ENCODE peak calls at places on chromosomes 3 and 15, in eight cellular contexts. One of them, this sample, is unnamed.

GRCh38 chr15:61702224-61703120 is 357.8 kb downstream of the VPS13C start:
- DNase-seq in activated CD4-positive, alpha-beta T cell treated with anti-CD3 and anti-CD28 coated beads, Interleukin-2, amount 50 U/mL, for 48 hours: no peak
- DNase-seq in heart left ventricle: no peak
- DNase-seq in GM18507: no peak
- DNase-seq in mucosa of gallbladder: no peak
- DNase-seq in GM03348: no peak
- DNase-seq in stimulated activated CD4-positive, alpha-beta T cell treated with anti-CD3 and anti-CD28 coated beads, Interleukin-12 subunit alpha, Interleukin-12 subunit beta, amount 100 ng/mL, for 4 hours: no peak
- DNase-seq in thoracic aorta: no peak
- DNase-seq in this sample: no peak

GRCh38 chr3:64681827-64682226 is 6.0 kb downstream of the ADAMTS9 start:
- DNase-seq in GM18507: no peak
- DNase-seq in stimulated activated CD4-positive, alpha-beta T cell treated with anti-CD3 and anti-CD28 coated beads, Interleukin-12 subunit alpha, Interleukin-12 subunit beta, amount 100 ng/mL, for 4 hours: no peak
- DNase-seq in activated CD4-positive, alpha-beta T cell treated with anti-CD3 and anti-CD28 coated beads, Interleukin-2, amount 50 U/mL, for 48 hours: no peak
- DNase-seq in heart left ventricle: no peak
- DNase-seq in GM03348: no peak
- DNase-seq in mucosa of gallbladder: no peak
- DNase-seq in thoracic aorta: no peak
- DNase-seq in this sample: no peak

GRCh38 chr3:181698263-181698944 is 13.3 kb upstream of the SOX2 start:
- DNase-seq in thoracic aorta: no peak
- DNase-seq in GM03348: no peak
- DNase-seq in heart left ventricle: no peak
- DNase-seq in GM18507: no peak
- DNase-seq in stimulated activated CD4-positive, alpha-beta T cell treated with anti-CD3 and anti-CD28 coated beads, Interleukin-12 subunit alpha, Interleukin-12 subunit beta, amount 100 ng/mL, for 4 hours: no peak
- DNase-seq in activated CD4-positive, alpha-beta T cell treated with anti-CD3 and anti-CD28 coated beads, Interleukin-2, amount 50 U/mL, for 48 hours: no peak
- DNase-seq in mucosa of gallbladder: no peak
- DNase-seq in this sample: no peak

GRCh38 chr15:53133255-53133654 is 343.1 kb upstream of the ONECUT1 start:
- DNase-seq in heart left ventricle: no peak
- DNase-seq in thoracic aorta: no peak
- DNase-seq in activated CD4-positive, alpha-beta T cell treated with anti-CD3 and anti-CD28 coated beads, Interleukin-2, amount 50 U/mL, for 48 hours: no peak
- DNase-seq in GM18507: no peak
- DNase-seq in stimulated activated CD4-positive, alpha-beta T cell treated with anti-CD3 and anti-CD28 coated beads, Interleukin-12 subunit alpha, Interleukin-12 subunit beta, amount 100 ng/mL, for 4 hours: no peak
- DNase-seq in mucosa of gallbladder: peak
- DNase-seq in GM03348: no peak
- DNase-seq in this sample: no peak

GRCh38 chr3:126685493-126685892 is 18.5 kb upstream of the CHCHD6 start:
- DNase-seq in GM03348: no peak
- DNase-seq in stimulated activated CD4-positive, alpha-beta T cell treated with anti-CD3 and anti-CD28 coated beads, Interleukin-12 subunit alpha, Interleukin-12 subunit beta, amount 100 ng/mL, for 4 hours: no peak
- DNase-seq in mucosa of gallbladder: no peak
- DNase-seq in activated CD4-positive, alpha-beta T cell treated with anti-CD3 and anti-CD28 coated beads, Interleukin-2, amount 50 U/mL, for 48 hours: no peak
- DNase-seq in heart left ventricle: no peak
- DNase-seq in thoracic aorta: no peak
- DNase-seq in GM18507: no peak
- DNase-seq in this sample: no peak

GRCh38 chr3:42079701-42080323 is 11.3 kb upstream of the TRAK1 start:
- DNase-seq in stimulated activated CD4-positive, alpha-beta T cell treated with anti-CD3 and anti-CD28 coated beads, Interleukin-12 subunit alpha, Interleukin-12 subunit beta, amount 100 ng/mL, for 4 hours: no peak
- DNase-seq in activated CD4-positive, alpha-beta T cell treated with anti-CD3 and anti-CD28 coated beads, Interleukin-2, amount 50 U/mL, for 48 hours: no peak
- DNase-seq in mucosa of gallbladder: no peak
- DNase-seq in heart left ventricle: no peak
- DNase-seq in GM03348: no peak
- DNase-seq in GM18507: no peak
- DNase-seq in thoracic aorta: no peak
- DNase-seq in this sample: no peak

GRCh38 chr15:83410532-83410931 is 36.6 kb upstream of the SH3GL3 start:
- DNase-seq in GM18507: no peak
- DNase-seq in mucosa of gallbladder: no peak
- DNase-seq in activated CD4-positive, alpha-beta T cell treated with anti-CD3 and anti-CD28 coated beads, Interleukin-2, amount 50 U/mL, for 48 hours: no peak
- DNase-seq in stimulated activated CD4-positive, alpha-beta T cell treated with anti-CD3 and anti-CD28 coated beads, Interleukin-12 subunit alpha, Interleukin-12 subunit beta, amount 100 ng/mL, for 4 hours: no peak
- DNase-seq in GM03348: no peak
- DNase-seq in thoracic aorta: no peak
- DNase-seq in heart left ventricle: no peak
- DNase-seq in this sample: no peak

GRCh38 chr15:44738340-44738984 is 2.1 kb downstream of the TRIM69 start:
- DNase-seq in thoracic aorta: no peak
- DNase-seq in GM18507: no peak
- DNase-seq in activated CD4-positive, alpha-beta T cell treated with anti-CD3 and anti-CD28 coated beads, Interleukin-2, amount 50 U/mL, for 48 hours: no peak
- DNase-seq in stimulated activated CD4-positive, alpha-beta T cell treated with anti-CD3 and anti-CD28 coated beads, Interleukin-12 subunit alpha, Interleukin-12 subunit beta, amount 100 ng/mL, for 4 hours: no peak
- DNase-seq in mucosa of gallbladder: no peak
- DNase-seq in heart left ventricle: no peak
- DNase-seq in GM03348: peak
- DNase-seq in this sample: no peak